ENCODE peak calls at places on chromosomes 16 and 17, in six cellular contexts. One of them, this sample, is unnamed.

GRCh38 chr16:22188595-22189442 is 17.3 kb upstream of the EEF2K start:
- DNase-seq in A549: peak; percentile 92
- DNase-seq in OCI-LY7: peak; percentile 88
- DNase-seq in uterus: peak; percentile 63
- DNase-seq in spleen: peak; percentile 83
- DNase-seq in heart left ventricle: peak; percentile 67
- DNase-seq in this sample: peak; percentile 68

GRCh38 chr16:56632160-56632847 is at the start of gene MT1M:
- DNase-seq in uterus: peak; percentile 58
- DNase-seq in heart left ventricle: peak; percentile 72
- DNase-seq in OCI-LY7: no peak
- DNase-seq in spleen: no peak
- DNase-seq in A549: no peak
- DNase-seq in this sample: no peak

GRCh38 chr17:66537518-66537917 is 235.1 kb downstream of the PRKCA start:
- DNase-seq in spleen: no peak
- DNase-seq in A549: no peak
- DNase-seq in heart left ventricle: no peak
- DNase-seq in uterus: no peak
- DNase-seq in OCI-LY7: no peak
- DNase-seq in this sample: no peak

GRCh38 chr16:89623511-89624232 is 10.2 kb downstream of the DPEP1 start:
- DNase-seq in A549: no peak
- DNase-seq in heart left ventricle: no peak
- DNase-seq in uterus: no peak
- DNase-seq in OCI-LY7: no peak
- DNase-seq in spleen: no peak
- DNase-seq in this sample: no peak

GRCh38 chr16:30899794-30900193 is 3.4 kb downstream of the CTF1 start:
- DNase-seq in heart left ventricle: no peak
- DNase-seq in spleen: no peak
- DNase-seq in uterus: no peak
- DNase-seq in OCI-LY7: no peak
- DNase-seq in A549: no peak
- DNase-seq in this sample: no peak

GRCh38 chr17:63519972-63520882 is 2.9 kb upstream of the KCNH6 start:
- DNase-seq in heart left ventricle: no peak
- DNase-seq in A549: peak; percentile 54
- DNase-seq in spleen: no peak
- DNase-seq in uterus: no peak
- DNase-seq in OCI-LY7: no peak
- DNase-seq in this sample: no peak

GRCh38 chr17:44522883-44523671 is 19.9 kb upstream of the GPATCH8 start:
- DNase-seq in OCI-LY7: peak; percentile 75
- DNase-seq in A549: peak; percentile 84
- DNase-seq in heart left ventricle: peak; percentile 73
- DNase-seq in uterus: peak; percentile 33
- DNase-seq in spleen: peak; percentile 83
- DNase-seq in this sample: peak; percentile 85

GRCh38 chr16:88941051-88941932 is 35.7 kb downstream of the CBFA2T3 start:
- DNase-seq in heart left ventricle: peak; percentile 63
- DNase-seq in uterus: no peak
- DNase-seq in spleen: peak; percentile 88
- DNase-seq in OCI-LY7: peak; percentile 43
- DNase-seq in A549: no peak
- DNase-seq in this sample: peak; percentile 92

GRCh38 chr16:48446534-48446920 is 61.3 kb upstream of the SIAH1 start:
- DNase-seq in uterus: no peak
- DNase-seq in spleen: no peak
- DNase-seq in A549: no peak
- DNase-seq in heart left ventricle: no peak
- DNase-seq in OCI-LY7: no peak
- DNase-seq in this sample: no peak

GRCh38 chr17:49667854-49668253 is 10.0 kb downstream of the SPOP start:
- DNase-seq in OCI-LY7: no peak
- DNase-seq in A549: no peak
- DNase-seq in spleen: no peak
- DNase-seq in heart left ventricle: no peak
- DNase-seq in uterus: no peak
- DNase-seq in this sample: no peak

GRCh38 chr17:17303010-17303846 is at the start of gene NT5M:
- DNase-seq in spleen: peak; percentile 95
- DNase-seq in A549: peak; percentile 85
- DNase-seq in heart left ventricle: peak; percentile 86
- DNase-seq in uterus: peak; percentile 69
- DNase-seq in OCI-LY7: peak; percentile 85
- DNase-seq in this sample: peak; percentile 93

GRCh38 chr16:2061023-2061422 is 13.2 kb downstream of the TSC2 start:
- DNase-seq in spleen: no peak
- DNase-seq in A549: no peak
- DNase-seq in OCI-LY7: no peak
- DNase-seq in uterus: no peak
- DNase-seq in heart left ventricle: no peak
- DNase-seq in this sample: no peak

GRCh38 chr16:28189237-28189636 is 22.5 kb downstream of the XPO6 start:
- DNase-seq in A549: peak; percentile 27
- DNase-seq in OCI-LY7: no peak
- DNase-seq in uterus: no peak
- DNase-seq in heart left ventricle: peak; percentile 38
- DNase-seq in spleen: no peak
- DNase-seq in this sample: no peak

GRCh38 chr16:15489016-15489415 is 54.6 kb downstream of the BMERB1 start:
- DNase-seq in A549: no peak
- DNase-seq in heart left ventricle: no peak
- DNase-seq in spleen: no peak
- DNase-seq in OCI-LY7: no peak
- DNase-seq in uterus: no peak
- DNase-seq in this sample: no peak

GRCh38 chr17:82775033-82775823 is 23.4 kb downstream of the TBCD start:
- DNase-seq in spleen: peak; percentile 87
- DNase-seq in A549: peak; percentile 69
- DNase-seq in heart left ventricle: peak; percentile 77
- DNase-seq in OCI-LY7: peak; percentile 57
- DNase-seq in uterus: peak; percentile 70
- DNase-seq in this sample: peak; percentile 84

GRCh38 chr17:43018008-43018853 is 4.0 kb downstream of the VAT1 start:
- DNase-seq in A549: peak; percentile 65
- DNase-seq in spleen: no peak
- DNase-seq in OCI-LY7: no peak
- DNase-seq in uterus: no peak
- DNase-seq in heart left ventricle: no peak
- DNase-seq in this sample: no peak

GRCh38 chr17:4006745-4007211 is 42.5 kb upstream of the ATP2A3 start:
- DNase-seq in spleen: no peak
- DNase-seq in OCI-LY7: no peak
- DNase-seq in uterus: no peak
- DNase-seq in A549: no peak
- DNase-seq in heart left ventricle: no peak
- DNase-seq in this sample: no peak

GRCh38 chr16:85481738-85482137 is 131.4 kb upstream of the GSE1 start:
- DNase-seq in heart left ventricle: no peak
- DNase-seq in spleen: no peak
- DNase-seq in OCI-LY7: no peak
- DNase-seq in uterus: no peak
- DNase-seq in A549: no peak
- DNase-seq in this sample: no peak

GRCh38 chr17:13306310-13306962 is 288.6 kb upstream of the ELAC2 start:
- DNase-seq in uterus: no peak
- DNase-seq in heart left ventricle: no peak
- DNase-seq in spleen: no peak
- DNase-seq in OCI-LY7: peak; percentile 21
- DNase-seq in A549: peak; percentile 81
- DNase-seq in this sample: no peak

GRCh38 chr16:29897333-29897732 is 2.0 kb downstream of the SEZ6L2 start:
- DNase-seq in heart left ventricle: no peak
- DNase-seq in spleen: no peak
- DNase-seq in OCI-LY7: no peak
- DNase-seq in A549: no peak
- DNase-seq in uterus: no peak
- DNase-seq in this sample: no peak

GRCh38 chr17:142876-143784 is 5.8 kb downstream of the SCGB1C2 start:
- DNase-seq in spleen: peak; percentile 27
- DNase-seq in uterus: no peak
- DNase-seq in A549: no peak
- DNase-seq in heart left ventricle: no peak
- DNase-seq in OCI-LY7: no peak
- DNase-seq in this sample: no peak

GRCh38 chr17:36602924-36603384 is 1.6 kb downstream of the MRM1 start:
- DNase-seq in uterus: peak; percentile 36
- DNase-seq in OCI-LY7: peak; percentile 82
- DNase-seq in spleen: peak; percentile 28
- DNase-seq in A549: peak; percentile 81
- DNase-seq in heart left ventricle: peak; percentile 48
- DNase-seq in this sample: peak; percentile 80

GRCh38 chr16:24801761-24802302 is 43.9 kb upstream of the SLC5A11 start:
- DNase-seq in heart left ventricle: no peak
- DNase-seq in OCI-LY7: no peak
- DNase-seq in A549: no peak
- DNase-seq in spleen: no peak
- DNase-seq in uterus: no peak
- DNase-seq in this sample: no peak

GRCh38 chr17:64423881-64424280 is 25.0 kb upstream of the MILR1 start:
- DNase-seq in spleen: no peak
- DNase-seq in A549: no peak
- DNase-seq in uterus: no peak
- DNase-seq in heart left ventricle: no peak
- DNase-seq in OCI-LY7: no peak
- DNase-seq in this sample: no peak

GRCh38 chr17:75457047-75457654 is 716 bp downstream of the TMEM94 start:
- DNase-seq in A549: peak; percentile 36
- DNase-seq in OCI-LY7: peak; percentile 21
- DNase-seq in uterus: peak; percentile 52
- DNase-seq in heart left ventricle: peak; percentile 47
- DNase-seq in spleen: peak; percentile 80
- DNase-seq in this sample: no peak

GRCh38 chr17:66842959-66843358 is 8.0 kb downstream of the CACNG5 start:
- DNase-seq in heart left ventricle: no peak
- DNase-seq in uterus: no peak
- DNase-seq in spleen: no peak
- DNase-seq in A549: no peak
- DNase-seq in OCI-LY7: no peak
- DNase-seq in this sample: no peak

GRCh38 chr17:2390199-2390880 is 10.5 kb downstream of the MNT start:
- DNase-seq in A549: no peak
- DNase-seq in heart left ventricle: no peak
- DNase-seq in uterus: peak; percentile 70
- DNase-seq in spleen: no peak
- DNase-seq in OCI-LY7: no peak
- DNase-seq in this sample: no peak

GRCh38 chr16:85757341-85757822 is 6.5 kb upstream of the C16orf74 start:
- DNase-seq in uterus: no peak
- DNase-seq in spleen: no peak
- DNase-seq in A549: no peak
- DNase-seq in heart left ventricle: no peak
- DNase-seq in OCI-LY7: peak; percentile 64
- DNase-seq in this sample: peak; percentile 58

GRCh38 chr16:47561286-47561685 is 100.2 kb downstream of the PHKB start:
- DNase-seq in OCI-LY7: no peak
- DNase-seq in spleen: no peak
- DNase-seq in A549: no peak
- DNase-seq in uterus: no peak
- DNase-seq in heart left ventricle: no peak
- DNase-seq in this sample: no peak

DNA sequence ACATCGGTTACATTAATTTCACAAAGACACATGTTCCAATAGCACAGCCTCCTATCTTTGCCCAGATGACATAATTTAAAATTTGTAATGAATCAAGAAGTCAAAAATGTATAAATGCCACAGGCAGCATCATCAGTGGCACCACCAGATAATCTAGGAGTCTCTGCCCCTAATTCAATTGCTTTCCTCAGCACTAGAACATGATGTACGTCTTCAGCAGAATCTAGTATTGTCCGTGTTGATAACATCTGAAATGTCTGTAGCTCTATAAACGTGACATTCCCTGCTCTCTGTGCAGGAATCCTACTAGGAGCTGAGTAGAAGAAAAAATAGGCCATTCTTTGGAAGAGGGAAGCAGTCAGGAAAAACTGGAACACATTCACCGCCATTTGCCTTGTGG is 21.4 kb upstream of the SLC38A8 start:
- DNase-seq in uterus: no peak
- DNase-seq in OCI-LY7: no peak
- DNase-seq in A549: no peak
- DNase-seq in heart left ventricle: no peak
- DNase-seq in spleen: no peak
- DNase-seq in this sample: no peak
- TF ChIP-seq CTCF in uterus: no peak
- TF ChIP-seq CTCF in OCI-LY7: no peak
- TF ChIP-seq CTCF in A549: no peak
- TF ChIP-seq CTCF in heart left ventricle: no peak
- TF ChIP-seq CTCF in spleen: no peak
- TF ChIP-seq CTCF in this sample: no peak

GRCh38 chr17:45818041-45818440 is 26.6 kb upstream of the SPPL2C start:
- DNase-seq in OCI-LY7: no peak
- DNase-seq in spleen: no peak
- DNase-seq in A549: no peak
- DNase-seq in heart left ventricle: no peak
- DNase-seq in uterus: no peak
- DNase-seq in this sample: no peak
- TF ChIP-seq CTCF in OCI-LY7: no peak
- TF ChIP-seq CTCF in spleen: no peak
- TF ChIP-seq CTCF in A549: no peak
- TF ChIP-seq CTCF in heart left ventricle: no peak
- TF ChIP-seq CTCF in uterus: no peak
- TF ChIP-seq CTCF in this sample: no peak

GRCh38 chr16:6682142-6682811 is 650.4 kb upstream of the RBFOX1 start:
- DNase-seq in uterus: no peak
- DNase-seq in spleen: no peak
- DNase-seq in heart left ventricle: peak; percentile 24
- DNase-seq in A549: peak; percentile 14
- DNase-seq in OCI-LY7: peak; percentile 35
- DNase-seq in this sample: peak; percentile 24
- TF ChIP-seq CTCF in uterus: no peak
- TF ChIP-seq CTCF in spleen: peak; percentile 13
- TF ChIP-seq CTCF in heart left ventricle: peak; percentile 39
- TF ChIP-seq CTCF in A549: no peak
- TF ChIP-seq CTCF in OCI-LY7: peak; percentile 85
- TF ChIP-seq CTCF in this sample: peak; percentile 52

DNA sequence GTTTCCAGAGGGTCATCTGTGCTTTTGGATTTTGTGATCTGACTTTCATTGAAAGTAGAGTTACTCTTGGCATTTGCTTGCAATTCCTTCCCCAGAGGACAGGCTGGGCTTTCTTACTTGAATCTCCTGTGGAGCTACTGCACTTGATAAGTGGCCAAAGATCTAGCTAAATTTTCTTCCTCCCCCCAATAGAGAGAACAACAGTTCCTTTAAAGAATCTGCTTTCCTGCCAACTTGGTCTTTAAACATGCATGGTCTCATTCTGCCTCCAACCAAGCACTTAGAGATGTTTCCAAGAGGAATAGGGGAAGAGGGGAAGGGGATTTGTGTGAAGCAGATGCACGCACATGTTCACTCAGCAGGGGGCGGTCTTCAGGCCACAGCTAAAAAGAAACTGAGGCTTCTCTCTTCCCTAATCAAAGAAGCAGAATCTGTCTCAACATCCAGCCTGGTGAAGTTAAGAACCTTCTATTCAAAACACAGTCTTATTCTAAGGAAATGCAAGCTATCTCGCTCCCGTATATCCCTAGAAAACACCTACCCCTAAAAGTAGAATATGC is 229.6 kb downstream of the ZFHX3 start:
- DNase-seq in spleen: no peak
- DNase-seq in heart left ventricle: no peak
- DNase-seq in A549: no peak
- DNase-seq in uterus: no peak
- DNase-seq in OCI-LY7: no peak
- DNase-seq in this sample: no peak
- TF ChIP-seq CTCF in spleen: no peak
- TF ChIP-seq CTCF in heart left ventricle: no peak
- TF ChIP-seq CTCF in A549: no peak
- TF ChIP-seq CTCF in uterus: no peak
- TF ChIP-seq CTCF in OCI-LY7: peak; percentile 51
- TF ChIP-seq CTCF in this sample: peak; percentile 11